ENCODE peak calls at places on chromosomes 13 and 19, in ten cellular contexts. H is NCI-H1694; T is activated CD4-positive, alpha-beta T cell treated with anti-CD3 and anti-CD28 coated beads, Interleukin-2, amount 50 U/mL, for 48 hours; I is AG09309; W is memory B cell; P is stimulated activated CD4-positive, alpha-beta T cell treated with anti-CD3 and anti-CD28 coated beads, TNF-alpha, amount 100 ng/mL, for 48 hours; C is mesendoderm; N is small intestine; U is EL; L is left ventricle myocardium inferior. D is an unnamed sample.

GRCh38 chr13:48994731-48995130 is 19.0 kb downstream of the FNDC3A start:
- DNase-seq in H (no peak), T (no peak), I (no peak), W (no peak), P (no peak), C (no peak), N (no peak), U (peak), L (no peak), D (peak)

GRCh38 chr19:12792048-12792852 is 964 bp downstream of the JUNB start:
- DNase-seq in H (no peak), T (peak), I (no peak), W (peak), P (no peak), C (peak), N (peak), U (peak), L (peak), D (peak)

GRCh38 chr19:33904681-33905080 is 108.0 kb downstream of the KCTD15 start:
- DNase-seq in H (no peak), T (no peak), I (no peak), W (no peak), P (no peak), C (peak), N (no peak), U (no peak), L (no peak), D (peak)

GRCh38 chr19:32877977-32878745 is 8.6 kb upstream of the SLC7A9 start:
- DNase-seq in H (no peak), T (no peak), I (no peak), W (no peak), P (no peak), C (no peak), N (no peak), U (no peak), L (no peak), D (no peak)

GRCh38 chr13:38979891-38980627 is 10.6 kb downstream of the STOML3 start:
- DNase-seq in H (no peak), T (no peak), I (no peak), W (no peak), P (no peak), C (no peak), N (no peak), U (no peak), L (peak), D (no peak)

GRCh38 chr19:39926170-39926755 is 8.2 kb downstream of the FCGBP start:
- DNase-seq in H (no peak), T (no peak), I (no peak), W (no peak), P (no peak), C (peak), N (no peak), U (no peak), L (no peak), D (no peak)

GRCh38 chr13:99902657-99903056 is 68.9 kb downstream of the ZIC5 start:
- DNase-seq in H (no peak), T (no peak), I (no peak), W (no peak), P (no peak), C (no peak), N (no peak), U (no peak), L (no peak), D (no peak)

GRCh38 chr13:66994097-66994496 is 236.0 kb downstream of the PCDH9 start:
- DNase-seq in H (no peak), T (no peak), I (no peak), W (peak), P (no peak), C (peak), N (peak), U (peak), L (peak), D (peak)

GRCh38 chr19:17160908-17161307 is 54.2 kb upstream of the USE1 start:
- DNase-seq in H (no peak), T (no peak), I (no peak), W (no peak), P (no peak), C (no peak), N (no peak), U (no peak), L (no peak), D (no peak)

GRCh38 chr13:40984670-40985366 is 34.3 kb downstream of the ELF1 start:
- DNase-seq in H (no peak), T (no peak), I (no peak), W (no peak), P (no peak), C (no peak), N (peak), U (no peak), L (no peak), D (peak)

GRCh38 chr13:53920916-53921315 is 892.3 kb downstream of the OLFM4 start:
- DNase-seq in H (no peak), T (no peak), I (no peak), W (no peak), P (no peak), C (no peak), N (no peak), U (no peak), L (no peak), D (no peak)

GRCh38 chr19:29697523-29698261 is 17.4 kb downstream of the C19orf12 start:
- DNase-seq in H (no peak), T (no peak), I (no peak), W (no peak), P (no peak), C (no peak), N (no peak), U (no peak), L (no peak), D (no peak)

GRCh38 chr19:46624958-46625661 is at the start of gene PTGIR:
- DNase-seq in H (no peak), T (peak), I (no peak), W (no peak), P (no peak), C (peak), N (no peak), U (peak), L (peak), D (peak)

GRCh38 chr13:26558074-26558805 is 757 bp downstream of the WASF3 start:
- DNase-seq in H (no peak), T (no peak), I (no peak), W (no peak), P (no peak), C (peak), N (no peak), U (peak), L (peak), D (peak)

GRCh38 chr13:23254506-23254905 is 73.7 kb downstream of the SGCG start:
- DNase-seq in H (no peak), T (no peak), I (no peak), W (no peak), P (no peak), C (no peak), N (no peak), U (no peak), L (no peak), D (no peak)

GRCh38 chr19:10206226-10206873 is 11.6 kb upstream of the DNMT1 start:
- DNase-seq in H (no peak), T (no peak), I (no peak), W (no peak), P (no peak), C (no peak), N (no peak), U (peak), L (no peak), D (no peak)

GRCh38 chr19:9427941-9428340 is 7.4 kb downstream of the ZNF266 start:
- DNase-seq in H (no peak), T (no peak), I (no peak), W (no peak), P (no peak), C (peak), N (no peak), U (no peak), L (no peak), D (no peak)

GRCh38 chr19:2726904-2727639 is 5.9 kb upstream of the DIRAS1 start:
- DNase-seq in H (no peak), T (no peak), I (no peak), W (no peak), P (no peak), C (no peak), N (no peak), U (no peak), L (no peak), D (peak)

GRCh38 chr19:4009990-4010807 is 2.7 kb downstream of the PIAS4 start:
- DNase-seq in H (no peak), T (no peak), I (no peak), W (no peak), P (no peak), C (no peak), N (no peak), U (no peak), L (no peak), D (no peak)

GRCh38 chr19:18659281-18660050 is 22.6 kb downstream of the KLHL26 start:
- DNase-seq in H (no peak), T (no peak), I (no peak), W (peak), P (no peak), C (no peak), N (no peak), U (no peak), L (peak), D (no peak)

GRCh38 chr13:91785435-91786137 is 387.2 kb downstream of the GPC5 start:
- DNase-seq in H (no peak), T (no peak), I (no peak), W (no peak), P (no peak), C (peak), N (no peak), U (no peak), L (no peak), D (no peak)

GRCh38 chr13:113508531-113509254 is 18.2 kb upstream of the DCUN1D2 start:
- DNase-seq in H (no peak), T (no peak), I (no peak), W (no peak), P (no peak), C (no peak), N (no peak), U (no peak), L (no peak), D (no peak)

GRCh38 chr13:102452831-102453230 is 51.0 kb upstream of the FGF14 start:
- DNase-seq in H (no peak), T (no peak), I (no peak), W (no peak), P (no peak), C (no peak), N (no peak), U (no peak), L (no peak), D (no peak)

GRCh38 chr13:78160793-78161192 is 242.2 kb upstream of the EDNRB start:
- DNase-seq in H (no peak), T (no peak), I (peak), W (no peak), P (no peak), C (no peak), N (no peak), U (peak), L (no peak), D (peak)

GRCh38 chr19:16078759-16079707 is 2.7 kb downstream of the TPM4 start:
- DNase-seq in H (peak), T (peak), I (peak), W (no peak), P (no peak), C (peak), N (peak), U (peak), L (peak), D (peak)

GRCh38 chr19:43452517-43453045 is 12.8 kb downstream of the LYPD3 start:
- DNase-seq in H (no peak), T (no peak), I (no peak), W (no peak), P (no peak), C (no peak), N (no peak), U (no peak), L (no peak), D (peak)

GRCh38 chr13:105806335-105806920 is 729.0 kb downstream of the EFNB2 start:
- DNase-seq in H (no peak), T (no peak), I (no peak), W (no peak), P (no peak), C (no peak), N (peak), U (no peak), L (no peak), D (no peak)

GRCh38 chr19:48784527-48784926 is 26.3 kb downstream of the BCAT2 start:
- DNase-seq in H (no peak), T (no peak), I (no peak), W (no peak), P (no peak), C (no peak), N (peak), U (no peak), L (no peak), D (no peak)

GRCh38 chr19:45607071-45608029 is 5.3 kb upstream of the GPR4 start:
- DNase-seq in H (peak), T (peak), I (no peak), W (no peak), P (no peak), C (peak), N (peak), U (peak), L (peak), D (peak)

GRCh38 chr13:60696602-60697001 is 299.6 kb downstream of the TDRD3 start:
- DNase-seq in H (no peak), T (no peak), I (no peak), W (no peak), P (no peak), C (no peak), N (no peak), U (no peak), L (no peak), D (no peak)

GRCh38 chr19:15640294-15640903 is at the start of gene CYP4F3:
- DNase-seq in H (no peak), T (no peak), I (no peak), W (no peak), P (no peak), C (no peak), N (peak), U (peak), L (peak), D (peak)

GRCh38 chr19:15297416-15298224 is 34.7 kb downstream of the BRD4 start:
- DNase-seq in H (no peak), T (no peak), I (peak), W (no peak), P (no peak), C (peak), N (peak), U (peak), L (no peak), D (peak)

GRCh38 chr13:41813426-41813825 is 147.5 kb downstream of the VWA8 start:
- DNase-seq in H (no peak), T (no peak), I (no peak), W (no peak), P (no peak), C (no peak), N (no peak), U (peak), L (no peak), D (no peak)

D was measured in epithelial cell of esophagus.